ENCODE peak calls at places on chromosomes 11 and 22, in six cellular contexts. Q is body of pancreas, K is heart right ventricle, D is PC-3, C is stomach, V is lower lobe of right lung. P is an unnamed sample. For H3K4me1, the result is how much of the 10 kb centered on the place peaks cover.

GRCh38 chr11:78941226-78941851 is 366.7 kb upstream of the NARS2 start:
- DNase-seq in Q (no peak), V (peak), C (no peak), K (no peak), D (no peak), P (no peak)

GRCh38 chr11:31974737-31975136 is 116.1 kb upstream of the RCN1 start:
- DNase-seq in V (no peak), C (no peak), Q (no peak), K (no peak), D (peak), P (no peak)

GRCh38 chr11:3158131-3158591 is 6.9 kb downstream of the OSBPL5 start:
- DNase-seq in C (no peak), V (peak), D (no peak), K (no peak), Q (no peak), P (peak)

GRCh38 chr11:121650520-121651266 is 197.9 kb upstream of the SORL1-AS1 start:
- DNase-seq in V (no peak), D (no peak), K (no peak), C (no peak), Q (no peak), P (no peak)

GRCh38 chr11:105647780-105648179 is 37.9 kb downstream of the GRIA4 start:
- DNase-seq in K (no peak), Q (no peak), C (no peak), D (no peak), V (no peak), P (no peak)

GRCh38 chr22:35102663-35103062 is 36.7 kb downstream of the ISX start:
- DNase-seq in V (peak), C (no peak), Q (no peak), D (peak), K (no peak), P (peak)

GRCh38 chr22:27715078-27715477 is 86.5 kb downstream of the MN1 start:
- DNase-seq in C (no peak), Q (no peak), D (no peak), V (no peak), K (no peak), P (no peak)

GRCh38 chr22:37079668-37080171 is 28.2 kb downstream of the KCTD17 start:
- DNase-seq in V (peak), Q (no peak), K (peak), C (peak), D (no peak), P (peak)

GRCh38 chr11:81036168-81036870 is 1595.5 kb upstream of the TENM4 start:
- DNase-seq in D (no peak), V (no peak), C (no peak), Q (no peak), K (no peak), P (no peak)

GRCh38 chr22:22748297-22748743 is 103.9 kb downstream of the GGTLC2 start:
- DNase-seq in D (peak), C (peak), K (peak), Q (peak), V (no peak), P (peak)

GRCh38 chr11:36431429-36432092 is 78.5 kb downstream of the TRAF6 start:
- DNase-seq in K (peak), V (no peak), C (peak), Q (peak), D (peak), P (no peak)

GRCh38 chr22:45007946-45008852 is 1.6 kb downstream of the PHF21B start:
- DNase-seq in C (no peak), Q (no peak), K (peak), D (no peak), V (no peak), P (no peak)

GRCh38 chr11:36509265-36509664 is 807 bp downstream of the TRAF6 start:
- DNase-seq in D (peak), Q (no peak), V (no peak), K (no peak), C (no peak), P (no peak)

GRCh38 chr11:134645576-134645975 is 233.5 kb upstream of the B3GAT1 start:
- DNase-seq in V (no peak), D (no peak), Q (no peak), C (peak), K (no peak), P (no peak)

GRCh38 chr11:2390871-2391662 is 9.5 kb upstream of the TSSC4 start:
- DNase-seq in V (no peak), D (peak), K (no peak), Q (no peak), C (no peak), P (no peak)

GRCh38 chr11:34728609-34729008 is 107.7 kb downstream of the EHF start:
- DNase-seq in C (no peak), K (no peak), D (no peak), V (no peak), Q (no peak), P (no peak)

GRCh38 chr22:25081409-25081824 is 118.2 kb upstream of the CRYBB3 start:
- DNase-seq in V (no peak), D (peak), Q (peak), K (no peak), C (peak), P (no peak)

GRCh38 chr22:25082096-25082495 is 117.6 kb upstream of the CRYBB3 start:
- DNase-seq in V (no peak), C (no peak), D (no peak), K (no peak), Q (no peak), P (no peak)

GRCh38 chr22:25084405-25085107 is 115.1 kb upstream of the CRYBB3 start:
- DNase-seq in C (no peak), V (no peak), Q (no peak), D (no peak), K (no peak), P (no peak)

GRCh38 chr22:25085156-25085555 is 114.5 kb upstream of the CRYBB3 start:
- DNase-seq in C (no peak), Q (no peak), K (no peak), D (no peak), V (no peak), P (no peak)

DNA sequence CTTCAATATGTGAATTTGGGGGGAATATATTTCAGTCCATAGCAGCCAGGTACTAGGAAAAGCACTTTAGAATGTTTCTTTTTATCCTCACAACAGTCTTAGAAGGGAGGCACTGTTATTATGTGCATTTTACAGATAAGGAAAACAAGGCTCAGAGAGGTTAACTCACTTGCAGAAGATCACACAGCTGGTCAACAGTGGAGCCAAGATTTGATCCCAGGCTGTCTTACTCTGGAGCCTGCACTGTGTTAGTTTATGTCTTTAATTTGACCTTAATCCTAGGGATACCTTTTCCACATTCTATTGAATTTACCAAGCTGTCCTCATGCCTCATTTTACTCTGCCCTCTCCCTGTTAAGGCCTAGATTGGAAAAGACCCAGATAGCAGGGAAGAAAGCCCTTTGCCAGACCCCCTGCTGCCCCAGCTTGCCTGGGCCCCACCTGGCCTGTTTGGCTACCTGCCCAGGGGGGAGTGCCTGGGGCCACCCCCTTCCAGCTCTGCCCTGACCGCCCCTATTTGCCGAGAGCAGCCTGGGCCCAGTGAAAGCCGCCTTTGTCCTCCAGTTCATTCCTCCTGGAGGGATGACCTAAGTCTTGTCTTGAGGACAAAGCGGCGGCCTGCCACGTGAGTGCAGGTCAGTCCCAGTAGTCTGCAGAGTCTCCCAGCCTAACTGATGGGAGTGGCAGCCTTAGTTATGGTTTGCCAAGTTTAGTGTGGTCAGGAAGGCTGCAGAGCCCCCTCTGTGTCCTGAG is 116.1 kb upstream of the CRYBB3 start:
- DNase-seq in K (no peak), C (no peak), D (no peak), V (no peak), Q (peak), P (peak)
- H3K4me1 ChIP-seq in K (half or more), C (under half), D (under half), V (under half), Q (under half), P (under half)

GRCh38 chr11:4203603-4204360 is 109.2 kb downstream of the RRM1 start:
- DNase-seq in D (no peak), Q (no peak), C (no peak), V (no peak), K (no peak), P (no peak)
- TF ChIP-seq CTCF in D (peak), Q (no peak), C (no peak), V (no peak), K (no peak), P (no peak)

GRCh38 chr11:114197799-114198500 is 98.2 kb upstream of the NNMT start:
- DNase-seq in K (peak), D (peak), V (peak), Q (peak), C (peak), P (no peak)
- H3K4me1 ChIP-seq in K (half or more), D (under half), V (half or more), Q (half or more), C (half or more), P (under half)

DNA sequence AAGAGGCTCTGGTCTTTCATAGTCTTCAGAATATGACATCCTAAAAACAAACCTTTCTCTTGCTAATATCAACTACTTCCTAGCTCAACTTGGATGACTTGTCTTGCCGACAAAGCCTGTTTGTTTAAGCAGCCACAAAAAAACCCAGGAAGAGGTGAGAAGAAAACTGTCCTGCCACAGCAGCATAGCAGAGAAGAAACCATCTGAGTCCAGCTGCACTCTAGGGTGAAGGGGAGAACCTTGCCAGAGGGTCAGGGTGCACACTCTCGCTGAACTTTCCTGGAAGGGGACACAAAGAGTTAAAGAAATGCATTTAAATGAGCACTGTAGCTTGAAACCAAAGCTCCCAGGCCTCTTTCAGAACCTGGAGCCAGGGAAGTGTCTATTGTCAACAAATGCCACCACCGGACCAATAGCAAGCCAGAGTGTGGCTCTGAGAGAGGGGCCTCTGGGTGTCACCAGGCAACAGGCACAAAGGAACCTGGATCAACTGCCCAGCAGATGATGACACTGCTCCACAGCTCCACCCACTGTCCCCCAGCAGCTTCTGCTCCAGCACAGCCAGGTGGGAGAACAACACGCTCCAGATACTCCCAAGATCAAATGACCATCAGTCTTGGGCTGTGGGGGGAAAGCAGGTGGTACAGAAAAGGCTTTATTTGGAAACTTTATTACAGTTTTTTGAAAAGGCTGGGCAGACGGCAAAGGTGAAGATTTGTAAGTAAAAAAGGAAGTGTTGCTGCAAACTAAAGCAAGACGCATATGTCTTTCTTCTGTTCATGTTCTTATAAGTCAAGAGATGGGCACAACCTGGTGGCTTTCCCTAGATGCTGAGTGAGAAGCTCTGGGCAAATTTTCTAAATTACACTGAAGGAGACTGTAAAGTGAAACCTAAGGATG is 105.7 kb downstream of the RASSF10 start:
- DNase-seq in V (peak), Q (peak), K (no peak), C (peak), D (peak), P (no peak)
- TF ChIP-seq CTCF in V (no peak), Q (no peak), K (no peak), C (no peak), D (peak), P (no peak)

GRCh38 chr11:65067446-65067845 is 9.1 kb upstream of the NAALADL1 start:
- DNase-seq in V (no peak), K (no peak), C (no peak), Q (no peak), D (no peak), P (no peak)
- H3K4me1 ChIP-seq in V (under half), K (under half), C (under half), Q (under half), D (under half), P (under half)

P was measured in mucosa of descending colon.